ENCODE peak calls at places on chromosomes 1 and 21, in ten cellular contexts. Z is hypothalamus; R is fibroblast of mammary gland; Q is RWPE1; K is CD4-positive, alpha-beta memory T cell; X is EH; G is NAMALWA; W is T-helper 9 cell; Y is midbrain; L is NCI-H1092 treated with DMSO at 0.1 percent for 48 hours. S is an unnamed sample.

GRCh38 chr1:12380316-12381249 is 150.8 kb downstream of the VPS13D start:
- DNase-seq in Z (no peak), R (no peak), Q (no peak), K (no peak), X (peak), G (no peak), W (no peak), Y (no peak), L (peak), S (no peak)

GRCh38 chr21:31034378-31034777 is 3.9 kb downstream of the KRTAP19-8 start:
- DNase-seq in Z (no peak), R (peak), Q (no peak), K (no peak), X (no peak), G (no peak), W (no peak), Y (no peak), L (no peak), S (no peak)

GRCh38 chr1:228341450-228341813 is 65.2 kb downstream of the TRIM11 start:
- DNase-seq in Z (no peak), R (no peak), Q (no peak), K (no peak), X (no peak), G (no peak), W (no peak), Y (no peak), L (no peak), S (no peak)

GRCh38 chr1:33234588-33234990 is 21.7 kb upstream of the ZNF362 start:
- DNase-seq in Z (no peak), R (no peak), Q (no peak), K (no peak), X (no peak), G (no peak), W (no peak), Y (no peak), L (no peak), S (no peak)

GRCh38 chr21:31580866-31581276 is 78.6 kb upstream of the SOD1 start:
- DNase-seq in Z (peak), R (peak), Q (peak), K (peak), X (peak), G (peak), W (peak), Y (peak), L (peak), S (no peak)

GRCh38 chr1:20321573-20321972 is 30.9 kb downstream of the VWA5B1 start:
- DNase-seq in Z (no peak), R (peak), Q (no peak), K (no peak), X (no peak), G (no peak), W (no peak), Y (no peak), L (no peak), S (no peak)

GRCh38 chr1:111895456-111895855 is 94.0 kb downstream of the KCND3 start:
- DNase-seq in Z (no peak), R (peak), Q (no peak), K (no peak), X (peak), G (no peak), W (no peak), Y (no peak), L (no peak), S (no peak)

GRCh38 chr1:119816407-119816806 is 5.1 kb upstream of the REG4 start:
- DNase-seq in Z (no peak), R (peak), Q (no peak), K (no peak), X (peak), G (no peak), W (no peak), Y (no peak), L (no peak), S (no peak)

GRCh38 chr21:46599251-46599572 is 5.7 kb downstream of the S100B start:
- DNase-seq in Z (no peak), R (peak), Q (no peak), K (no peak), X (peak), G (no peak), W (no peak), Y (peak), L (no peak), S (no peak)

GRCh38 chr1:160780398-160780755 is 15.6 kb upstream of the LY9 start:
- DNase-seq in Z (no peak), R (no peak), Q (no peak), K (no peak), X (no peak), G (no peak), W (no peak), Y (no peak), L (no peak), S (no peak)

GRCh38 chr21:41961282-41961701 is 7.5 kb upstream of the C2CD2 start:
- DNase-seq in Z (no peak), R (peak), Q (no peak), K (no peak), X (peak), G (no peak), W (no peak), Y (no peak), L (no peak), S (peak)

GRCh38 chr1:236809133-236809532 is 14.0 kb downstream of the MTR start:
- DNase-seq in Z (no peak), R (no peak), Q (no peak), K (no peak), X (no peak), G (no peak), W (no peak), Y (no peak), L (no peak), S (no peak)

GRCh38 chr1:19504796-19505693 is 19.7 kb upstream of the CAPZB start:
- DNase-seq in Z (no peak), R (peak), Q (no peak), K (no peak), X (peak), G (no peak), W (no peak), Y (no peak), L (no peak), S (no peak)

GRCh38 chr1:1236945-1237873 is 5.2 kb downstream of the B3GALT6 start:
- DNase-seq in Z (no peak), R (no peak), Q (no peak), K (no peak), X (no peak), G (no peak), W (no peak), Y (no peak), L (no peak), S (no peak)

GRCh38 chr21:34824314-34824713 is 155.5 kb downstream of the CLIC6 start:
- DNase-seq in Z (no peak), R (no peak), Q (no peak), K (no peak), X (no peak), G (no peak), W (no peak), Y (no peak), L (no peak), S (no peak)

GRCh38 chr1:201025571-201026002 is 2.1 kb upstream of the KIF21B start:
- DNase-seq in Z (no peak), R (peak), Q (no peak), K (no peak), X (peak), G (peak), W (no peak), Y (no peak), L (no peak), S (no peak)

GRCh38 chr1:226381226-226381998 is 26.5 kb downstream of the PARP1 start:
- DNase-seq in Z (no peak), R (no peak), Q (no peak), K (no peak), X (no peak), G (no peak), W (no peak), Y (no peak), L (no peak), S (no peak)

GRCh38 chr1:22870201-22870871 is 102.3 kb downstream of the LACTBL1 start:
- DNase-seq in Z (no peak), R (peak), Q (no peak), K (no peak), X (peak), G (no peak), W (no peak), Y (no peak), L (peak), S (no peak)

GRCh38 chr1:41240806-41241747 is 1.0 kb downstream of the SCMH1 start:
- DNase-seq in Z (no peak), R (peak), Q (peak), K (peak), X (peak), G (peak), W (peak), Y (peak), L (no peak), S (peak)

GRCh38 chr1:210688482-210689233 is 360.0 kb downstream of the HHAT start:
- DNase-seq in Z (no peak), R (peak), Q (no peak), K (no peak), X (peak), G (no peak), W (no peak), Y (no peak), L (no peak), S (no peak)

GRCh38 chr1:25046194-25046532 is 116.1 kb upstream of the RUNX3 start:
- DNase-seq in Z (no peak), R (no peak), Q (no peak), K (no peak), X (no peak), G (no peak), W (no peak), Y (no peak), L (no peak), S (no peak)

GRCh38 chr21:32861871-32862270 is 90.3 kb upstream of the PAXBP1 start:
- DNase-seq in Z (no peak), R (peak), Q (no peak), K (no peak), X (no peak), G (no peak), W (no peak), Y (no peak), L (no peak), S (no peak)

GRCh38 chr21:44375281-44375651 is 21.8 kb downstream of the TRPM2 start:
- DNase-seq in Z (no peak), R (no peak), Q (no peak), K (peak), X (no peak), G (no peak), W (no peak), Y (no peak), L (no peak), S (no peak)

GRCh38 chr1:86912501-86912900 is 1.4 kb downstream of the SELENOF start:
- DNase-seq in Z (no peak), R (peak), Q (no peak), K (no peak), X (peak), G (peak), W (no peak), Y (no peak), L (no peak), S (no peak)

GRCh38 chr1:34272152-34272551 is 95.4 kb downstream of the C1orf94 start:
- DNase-seq in Z (no peak), R (no peak), Q (no peak), K (no peak), X (no peak), G (no peak), W (no peak), Y (no peak), L (no peak), S (no peak)